ENCODE peak calls at places on chromosomes 5 and 9, in four cellular contexts. H, K, F and Y are unnamed samples.

GRCh38 chr5:137606401-137606800 is 107.3 kb upstream of the SPOCK1 start:
- DNase-seq in H (no peak), F (no peak), K (no peak), Y (no peak)

GRCh38 chr9:135500525-135501260 is at the start of gene MRPS2:
- DNase-seq in K (peak; percentile 93), F (peak; percentile 62), H (peak; percentile 81), Y (peak; percentile 95)

GRCh38 chr5:51383494-51384081 is 340 bp downstream of the ISL1 start:
- DNase-seq in H (no peak), F (no peak), K (no peak), Y (peak; percentile 83)

GRCh38 chr9:133818444-133818843 is 80.3 kb upstream of the SARDH start:
- DNase-seq in H (peak; percentile 39), K (no peak), F (no peak), Y (no peak)

GRCh38 chr5:40221796-40222195 is 457.9 kb upstream of the PTGER4 start:
- DNase-seq in F (no peak), H (peak; percentile 93), K (no peak), Y (no peak)

GRCh38 chr5:124514966-124515365 is 231.5 kb downstream of the ZNF608 start:
- DNase-seq in F (no peak), K (no peak), H (no peak), Y (no peak)

GRCh38 chr5:150945947-150946346 is 41.2 kb upstream of the ZNF300 start:
- DNase-seq in H (no peak), F (no peak), K (no peak), Y (no peak)

GRCh38 chr9:21988056-21988990 is 5.9 kb downstream of the CDKN2A start:
- DNase-seq in F (no peak), H (no peak), K (no peak), Y (no peak)

GRCh38 chr9:97911970-97912369 is 10.3 kb downstream of the TRMO start:
- DNase-seq in H (no peak), K (no peak), F (no peak), Y (peak; percentile 6)

GRCh38 chr9:69502671-69503301 is 169.4 kb downstream of the APBA1 start:
- DNase-seq in K (no peak), H (peak; percentile 41), F (no peak), Y (no peak)

GRCh38 chr9:18675973-18676372 is 202.0 kb downstream of the ADAMTSL1 start:
- DNase-seq in F (no peak), H (no peak), K (no peak), Y (no peak)

GRCh38 chr5:133225671-133226152 is 173.9 kb downstream of the HSPA4 start:
- DNase-seq in F (no peak), H (peak; percentile 70), K (no peak), Y (no peak)

GRCh38 chr5:152331718-152332117 is 73.4 kb downstream of the NMUR2 start:
- DNase-seq in F (no peak), K (no peak), H (no peak), Y (no peak)

GRCh38 chr9:114931407-114931806 is 1.0 kb upstream of the TNFSF8 start:
- DNase-seq in F (no peak), K (no peak), H (no peak), Y (no peak)

GRCh38 chr5:59562756-59563389 is 330.7 kb downstream of the PDE4D start:
- DNase-seq in F (peak; percentile 41), K (peak; percentile 55), H (peak; percentile 33), Y (peak; percentile 99)

GRCh38 chr5:119439140-119439625 is 13.1 kb upstream of the HSD17B4 start:
- DNase-seq in H (no peak), F (no peak), K (no peak), Y (no peak)

GRCh38 chr5:113519412-113519811 is 5.9 kb downstream of the YTHDC2 start:
- DNase-seq in H (no peak), F (no peak), K (no peak), Y (no peak)

GRCh38 chr9:35603986-35604577 is 980 bp upstream of the TESK1 start:
- DNase-seq in F (peak; percentile 100), H (peak; percentile 99), K (peak; percentile 100), Y (peak; percentile 100)

DNA sequence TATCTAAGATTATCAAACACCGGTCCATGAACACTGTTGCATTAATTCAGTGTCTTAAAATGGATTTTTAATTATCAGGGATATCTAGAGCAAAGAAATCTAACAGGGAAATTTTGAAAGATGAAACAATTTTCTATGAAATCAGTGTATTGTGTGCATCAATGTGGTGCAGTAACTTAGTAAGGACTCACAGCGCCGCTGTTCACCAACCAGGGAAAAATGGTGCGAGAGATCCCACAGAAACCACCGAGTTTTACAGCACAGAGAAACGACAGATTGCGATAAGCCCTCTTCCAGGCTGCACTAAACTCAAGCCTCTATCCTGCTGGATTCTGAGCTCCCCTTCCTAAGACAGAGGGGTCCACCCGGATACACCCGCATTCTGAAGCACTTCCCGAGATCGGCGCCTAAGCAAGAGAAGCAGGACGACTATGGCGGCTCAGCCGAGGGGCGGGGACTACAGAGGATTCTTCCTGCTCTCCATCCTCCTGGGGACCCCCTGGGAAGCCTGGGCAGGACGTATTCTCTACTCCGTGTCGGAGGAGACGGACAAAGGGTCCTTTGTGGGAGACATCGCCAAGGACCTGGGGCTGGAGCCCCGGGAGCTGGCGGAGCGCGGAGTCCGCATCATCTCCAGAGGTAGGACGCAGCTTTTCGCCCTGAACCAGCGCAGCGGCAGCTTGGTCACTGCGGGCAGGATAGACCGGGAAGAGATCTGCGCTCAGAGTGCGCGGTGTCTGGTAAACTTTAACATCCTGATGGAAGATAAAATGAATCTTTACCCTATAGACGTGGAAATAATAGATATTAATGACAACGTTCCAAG is at the start of gene PCDHGA7:
- DNase-seq in K (no peak), H (peak; percentile 57), F (no peak), Y (no peak)
- H3K56ac ChIP-seq in K (no peak within 1 kb of the TSS), H (peak within 1 kb of the TSS; percentile 90), F (no peak within 1 kb of the TSS), Y (no peak within 1 kb of the TSS)

DNA sequence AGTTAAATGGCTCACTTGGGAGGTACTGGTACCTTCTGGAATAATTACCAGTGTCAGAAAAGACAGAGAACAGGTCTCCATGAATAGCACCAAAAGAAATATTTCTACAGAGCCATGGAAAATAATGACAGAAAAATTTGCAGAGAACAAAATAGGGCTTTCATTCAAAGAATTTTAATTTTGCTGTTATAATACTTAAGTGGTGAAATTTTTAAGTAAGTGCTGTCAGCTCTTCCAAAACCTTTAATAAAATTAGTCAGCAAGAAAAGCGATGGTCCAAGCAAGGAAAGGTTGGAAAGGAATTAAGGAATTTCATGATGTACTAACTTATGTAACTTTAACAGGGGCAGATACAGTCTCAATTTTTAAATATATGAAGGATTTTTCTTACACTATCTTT is 359.2 kb downstream of the NR2F1-AS1 start:
- DNase-seq in K (no peak), F (no peak), H (no peak), Y (no peak)
- H3K56ac ChIP-seq in K (no peak overlapping the region), F (no peak overlapping the region), H (no peak overlapping the region), Y (no peak overlapping the region)

DNA sequence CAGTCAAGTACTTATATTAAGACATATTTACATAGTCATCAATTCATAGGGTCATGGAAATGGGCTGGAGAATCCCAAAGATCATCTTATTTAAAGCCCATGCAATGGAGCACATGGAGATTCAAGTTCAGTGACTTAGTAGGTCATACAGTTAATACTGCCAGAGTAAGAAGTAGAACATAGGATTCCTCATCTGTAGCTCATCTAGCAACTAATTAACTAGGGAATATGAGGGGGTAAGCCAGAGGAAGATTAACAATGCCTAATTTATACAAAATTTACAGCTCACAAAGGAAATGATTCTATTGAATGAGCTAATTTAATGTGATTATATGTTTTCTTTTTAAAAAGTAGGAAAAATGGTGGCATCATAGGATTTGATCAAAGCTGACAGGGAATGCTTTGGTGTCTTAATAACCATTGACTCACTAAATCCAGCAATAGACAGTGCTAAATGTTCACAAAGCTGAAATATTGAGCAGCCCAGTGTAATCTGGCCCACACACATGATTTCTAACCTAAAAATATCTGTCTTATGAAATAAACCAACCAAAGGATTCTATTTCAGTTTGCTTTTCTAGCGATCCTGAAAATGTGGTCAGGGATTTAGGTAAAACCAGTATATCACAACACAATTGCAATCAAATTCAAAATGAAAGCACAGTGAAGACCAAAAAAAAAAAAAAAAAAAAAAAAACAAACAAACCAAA is 53.3 kb downstream of the PRDM6 start:
- DNase-seq in F (no peak), H (no peak), K (no peak), Y (no peak)
- H3K56ac ChIP-seq in F (no peak overlapping the region), H (no peak overlapping the region), K (no peak overlapping the region), Y (no peak overlapping the region)

GRCh38 chr5:142308358-142308757 is 16.5 kb downstream of the SPRY4 start:
- DNase-seq in F (no peak), K (no peak), H (no peak), Y (no peak)
- H3K56ac ChIP-seq in F (no peak overlapping the region), K (no peak overlapping the region), H (no peak overlapping the region), Y (no peak overlapping the region)

DNA sequence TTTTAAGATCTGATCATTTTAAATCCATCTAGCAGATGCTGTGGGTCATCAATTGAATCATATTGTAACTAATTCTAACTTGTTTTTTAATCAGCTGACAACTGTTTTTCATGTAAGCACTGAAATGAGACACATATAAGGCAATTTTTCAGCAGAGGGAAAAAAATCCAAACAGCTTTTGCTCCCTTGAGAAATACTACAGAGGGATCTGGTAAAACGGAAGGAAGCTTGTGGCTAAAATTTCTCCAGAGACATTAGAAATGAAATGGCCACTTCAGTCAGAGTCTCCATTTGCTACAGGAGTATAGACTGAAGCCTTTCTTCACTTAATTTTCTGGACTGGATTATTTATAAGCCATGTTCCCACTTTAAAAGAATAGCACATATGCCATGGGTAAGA is 385.9 kb downstream of the MAN2A1 start:
- DNase-seq in H (no peak), K (no peak), F (no peak), Y (no peak)
- H3K56ac ChIP-seq in H (no peak overlapping the region), K (no peak overlapping the region), F (no peak overlapping the region), Y (no peak overlapping the region)